ENCODE peak calls at places on chromosomes 3 and 15, in five cellular contexts. T is HCT116, Z is HEK293T, F is WTC11, G is HepG2. N is an unnamed sample.

GRCh38 chr15:77187751-77188464 is 117.0 kb upstream of the TSPAN3 start:
- DNase-seq in T (no peak), F (no peak), Z (no peak), G (no peak), N (peak)

GRCh38 chr3:31247063-31247447 is 285.7 kb upstream of the STT3B start:
- DNase-seq in G (no peak), Z (no peak), F (no peak), T (no peak), N (no peak)

GRCh38 chr3:188264231-188265213 is 110.6 kb downstream of the LPP start:
- DNase-seq in Z (no peak), T (no peak), F (no peak), G (peak), N (no peak)

GRCh38 chr3:81789686-81790085 is 28.2 kb upstream of the GBE1 start:
- DNase-seq in G (no peak), T (no peak), F (no peak), Z (no peak), N (no peak)

GRCh38 chr3:99875573-99875924 is 57.9 kb downstream of the CMSS1 start:
- DNase-seq in T (no peak), G (peak), Z (no peak), F (no peak), N (no peak)

GRCh38 chr3:44058022-44058867 is 183.4 kb upstream of the TOPAZ1 start:
- DNase-seq in F (no peak), T (no peak), G (no peak), Z (no peak), N (peak)

GRCh38 chr3:57230006-57230405 is 2.5 kb downstream of the APPL1 start:
- DNase-seq in G (no peak), F (no peak), Z (no peak), T (no peak), N (no peak)

GRCh38 chr3:158845748-158846350 is 44.0 kb downstream of the MFSD1 start:
- DNase-seq in Z (peak), T (peak), G (peak), F (peak), N (no peak)

GRCh38 chr3:180282386-180282785 is 245.6 kb upstream of the PEX5L start:
- DNase-seq in F (no peak), Z (no peak), G (no peak), T (no peak), N (no peak)

GRCh38 chr3:132164469-132165092 is 129.8 kb upstream of the CPNE4 start:
- DNase-seq in F (no peak), Z (no peak), T (no peak), G (peak), N (no peak)

GRCh38 chr3:13424111-13424844 is 4.2 kb upstream of the NUP210 start:
- DNase-seq in T (no peak), F (no peak), G (no peak), Z (no peak), N (no peak)

GRCh38 chr15:58918239-58918638 is 15.2 kb downstream of the SLTM start:
- DNase-seq in G (no peak), T (no peak), Z (no peak), F (no peak), N (no peak)

GRCh38 chr3:134018406-134018805 is 11.3 kb downstream of the SLCO2A1 start:
- DNase-seq in F (no peak), Z (no peak), G (no peak), T (no peak), N (no peak)

GRCh38 chr15:91908401-91908800 is 54.9 kb downstream of the SLCO3A1 start:
- DNase-seq in Z (no peak), T (no peak), F (no peak), G (no peak), N (no peak)

GRCh38 chr3:130607553-130608154 is 90.7 kb downstream of the COL6A6 start:
- DNase-seq in G (no peak), T (no peak), F (no peak), Z (no peak), N (no peak)

GRCh38 chr3:130604806-130605205 is 87.8 kb downstream of the COL6A6 start:
- DNase-seq in T (no peak), G (no peak), Z (no peak), F (no peak), N (no peak)

DNA sequence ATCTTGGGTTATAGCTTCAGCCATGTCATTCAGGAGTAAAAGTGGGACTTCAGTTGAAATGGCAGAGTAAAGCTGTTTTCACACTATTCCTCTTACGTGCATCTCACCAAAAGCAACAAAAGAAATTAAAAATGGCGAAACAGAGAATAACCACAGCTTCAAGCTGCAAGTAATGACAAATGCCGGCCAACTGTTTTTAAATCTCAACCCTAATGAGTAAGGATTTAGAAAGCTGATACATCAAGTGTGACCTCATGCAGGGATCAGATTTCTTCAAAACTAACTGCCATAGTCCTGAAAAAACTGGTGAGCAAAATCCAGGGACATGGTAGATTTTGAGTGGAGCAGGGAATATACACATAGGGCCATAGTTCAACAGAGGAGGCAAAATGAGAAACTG is 84.7 kb downstream of the COL6A6 start:
- DNase-seq in Z (peak), T (no peak), G (no peak), F (no peak), N (no peak)
- TF ChIP-seq SP1 in Z (no peak), T (no peak), G (no peak), F (no peak), N (no peak)

DNA sequence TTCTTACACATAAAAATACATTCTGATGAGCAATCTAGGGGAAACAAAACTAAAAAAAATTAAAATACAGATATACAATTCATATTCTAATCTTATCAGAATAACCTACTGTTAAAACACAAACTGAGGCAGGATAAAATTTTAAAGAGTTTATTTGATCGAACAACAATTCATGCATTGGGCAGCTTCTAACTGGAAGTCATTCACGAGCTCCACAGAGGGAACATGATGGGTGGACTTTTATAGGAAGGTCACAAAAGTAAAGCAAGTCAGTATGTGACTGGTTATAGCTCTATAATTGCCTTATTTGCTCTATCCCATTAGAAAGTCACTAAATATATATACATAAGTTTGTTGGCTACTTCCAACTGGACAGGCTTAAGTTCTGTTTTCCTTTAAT is 1057.5 kb upstream of the CFAP20DC start:
- DNase-seq in T (no peak), Z (no peak), G (no peak), F (no peak), N (no peak)
- TF ChIP-seq SP1 in T (no peak), Z (no peak), G (no peak), F (no peak), N (no peak)

DNA sequence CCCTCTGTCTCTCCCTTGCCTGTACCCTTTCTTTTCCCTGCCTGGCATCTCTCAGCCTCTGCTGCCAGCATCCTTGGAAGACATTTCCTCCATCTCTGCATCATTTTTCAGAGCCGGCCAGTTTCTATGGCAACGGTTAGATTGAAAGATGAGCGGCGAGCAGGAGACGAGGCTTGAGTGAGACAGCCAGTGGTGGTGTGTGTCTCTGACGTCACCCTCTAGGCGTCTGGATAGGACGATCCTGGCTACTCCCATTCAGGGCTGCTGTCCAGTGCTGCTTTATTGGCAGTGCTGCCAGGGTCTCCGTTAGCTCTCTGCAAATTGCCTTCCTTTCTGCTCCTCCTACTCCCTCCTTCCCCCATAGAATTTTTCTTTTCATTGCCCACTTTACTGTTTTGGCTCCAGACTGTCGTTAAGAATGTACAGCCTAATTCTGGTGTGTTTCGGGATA is 57.9 kb downstream of the TRAK1 start:
- DNase-seq in Z (peak), F (peak), T (no peak), G (no peak), N (no peak)
- TF ChIP-seq SP1 in Z (no peak), F (no peak), T (no peak), G (no peak), N (no peak)

DNA sequence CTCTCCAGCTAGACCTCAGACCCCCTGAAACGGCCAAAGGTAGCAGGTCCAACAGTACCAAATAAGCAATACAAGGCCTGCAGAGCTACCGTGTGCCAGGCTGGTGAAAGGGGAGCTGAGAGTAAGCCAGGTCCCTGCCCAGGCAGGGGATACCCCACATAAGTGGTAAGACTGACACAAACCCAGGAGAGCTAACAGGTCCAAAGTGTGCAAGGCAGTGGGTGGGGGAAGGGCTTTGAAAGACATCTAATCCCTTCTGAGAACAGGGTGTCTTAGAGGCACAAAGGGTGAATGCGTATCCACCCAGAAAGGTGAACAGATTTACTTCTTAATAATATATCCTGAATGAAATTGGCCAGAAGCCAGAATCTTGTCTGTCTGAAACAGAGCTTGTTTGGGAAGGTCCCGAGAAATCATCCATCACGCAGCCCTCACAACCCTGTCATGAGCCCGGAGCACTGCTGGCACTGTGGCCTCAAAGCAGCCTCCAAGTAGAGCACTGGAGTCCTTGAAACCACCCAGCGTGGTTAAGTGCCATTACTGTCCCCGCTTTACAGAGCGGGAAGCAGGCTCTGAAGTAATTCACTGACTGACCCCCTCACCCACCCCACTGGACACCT is 1.5 kb downstream of the TKT start:
- DNase-seq in Z (no peak), G (no peak), F (no peak), T (no peak), N (no peak)
- TF ChIP-seq SP1 in Z (no peak), G (no peak), F (no peak), T (no peak), N (no peak)

GRCh38 chr3:50567011-50567385 is 549 bp downstream of the C3orf18 start:
- DNase-seq in F (no peak), T (no peak), G (no peak), Z (no peak), N (no peak)
- TF ChIP-seq SP1 in F (no peak), T (no peak), G (no peak), Z (no peak), N (no peak)

DNA sequence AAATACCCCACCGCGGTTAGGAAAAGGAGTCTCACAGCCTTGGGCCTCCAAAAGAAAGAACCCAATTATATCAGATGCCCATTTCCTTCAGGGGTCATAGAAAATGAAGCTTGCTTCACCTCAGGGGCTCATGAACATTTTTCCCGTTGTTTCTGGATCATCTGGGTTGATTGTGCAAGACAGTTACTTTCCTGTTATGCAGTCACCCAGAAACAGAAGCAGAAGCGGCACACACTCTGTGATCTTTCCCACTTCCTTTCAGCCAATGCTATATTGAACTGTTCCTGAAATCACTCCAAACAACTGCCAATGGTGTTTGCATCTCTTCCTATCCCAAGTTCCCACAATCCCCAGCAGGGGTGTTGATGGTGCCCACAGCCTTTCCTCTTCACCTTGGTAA is 295.6 kb upstream of the RASGRP1 start:
- DNase-seq in Z (no peak), T (no peak), G (no peak), F (no peak), N (no peak)
- TF ChIP-seq SP1 in Z (no peak), T (no peak), G (no peak), F (no peak), N (no peak)

GRCh38 chr3:178847170-178847569 is 224.4 kb downstream of the ZMAT3 start:
- DNase-seq in F (no peak), Z (no peak), T (no peak), G (no peak), N (no peak)
- TF ChIP-seq SP1 in F (no peak), Z (no peak), T (no peak), G (no peak), N (no peak)

DNA sequence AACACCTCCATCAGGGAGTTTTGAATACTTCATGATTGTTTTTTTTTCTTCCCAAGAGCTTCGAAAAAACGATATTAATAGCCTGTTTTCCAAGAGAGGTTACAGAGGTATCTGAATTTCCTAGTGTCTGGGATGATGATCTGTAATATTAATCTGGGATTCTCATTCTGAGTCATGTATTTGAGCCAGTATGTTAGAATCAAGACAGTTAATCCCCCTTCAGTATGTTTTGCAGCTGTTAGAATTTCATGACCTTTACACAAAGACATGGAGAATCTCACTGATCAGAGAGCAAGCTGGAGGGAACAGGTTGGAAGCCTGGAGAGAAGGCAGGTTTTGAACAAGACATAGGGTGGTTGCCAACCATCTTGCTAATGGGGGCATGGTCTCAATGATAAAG is 234.5 kb upstream of the GAP43 start:
- DNase-seq in T (no peak), G (no peak), Z (no peak), F (no peak), N (no peak)
- TF ChIP-seq SP1 in T (no peak), G (no peak), Z (no peak), F (no peak), N (no peak)